ENCODE peak calls at places on chromosomes 11 and 22, in nine cellular contexts. X is NCI-H1092; J is naive thymus-derived CD4-positive, alpha-beta T cell; T is activated CD4-positive, alpha-beta T cell treated with anti-CD3 and anti-CD28 coated beads for 36 hours; Z is stimulated activated CD4-positive, alpha-beta T cell treated with anti-CD3 and anti-CD28 coated beads, TNF-alpha, amount 100 ng/mL, for 1 hour; I is colonic mucosa; Q is GM23338; K is right cardiac atrium; C is mammary epithelial cell. Y is an unnamed sample.

GRCh38 chr11:74612877-74613276 is 20.5 kb downstream of the POLD3 start:
- DNase-seq in T (no peak), Q (no peak), C (no peak), J (no peak), Z (no peak), X (no peak), K (no peak), I (no peak), Y (no peak)

GRCh38 chr11:69562302-69562701 is 78.7 kb upstream of the CCND1 start:
- DNase-seq in X (no peak), I (no peak), Z (no peak), C (no peak), T (no peak), J (no peak), Q (no peak), K (no peak), Y (no peak)

GRCh38 chr11:130874955-130875531 is 41.2 kb downstream of the SNX19 start:
- DNase-seq in J (no peak), I (no peak), C (no peak), T (no peak), X (no peak), K (no peak), Z (no peak), Q (no peak), Y (no peak)

GRCh38 chr11:10878408-10879214 is 20.8 kb upstream of the ZBED5 start:
- DNase-seq in Q (peak; percentile 91), Z (no peak), X (no peak), K (no peak), J (peak; percentile 65), T (no peak), C (peak; percentile 52), I (peak; percentile 61), Y (peak; percentile 30)

GRCh38 chr22:23137905-23138520 is 3.8 kb downstream of the RSPH14 start:
- DNase-seq in T (peak; percentile 42), I (no peak), X (no peak), Q (no peak), K (peak; percentile 41), C (peak; percentile 33), Z (no peak), J (peak; percentile 43), Y (no peak)

GRCh38 chr11:13216019-13217006 is 61.3 kb upstream of the BMAL1 start:
- DNase-seq in J (no peak), Z (no peak), X (no peak), C (peak; percentile 96), Q (peak; percentile 35), I (no peak), K (peak; percentile 44), T (peak; percentile 68), Y (peak; percentile 96)

GRCh38 chr22:50002791-50003190 is 9.8 kb downstream of the IL17REL start:
- DNase-seq in J (no peak), T (no peak), I (no peak), K (peak; percentile 28), C (no peak), Z (no peak), X (no peak), Q (no peak), Y (no peak)

GRCh38 chr22:36215976-36216375 is 14.4 kb upstream of the APOL4 start:
- DNase-seq in J (no peak), T (no peak), X (no peak), I (no peak), Z (no peak), C (no peak), Q (no peak), K (no peak), Y (no peak)

GRCh38 chr22:45866398-45867117 is 110.4 kb downstream of the WNT7B start:
- DNase-seq in C (no peak), Z (no peak), Q (peak; percentile 53), T (no peak), I (peak; percentile 17), X (no peak), K (no peak), J (no peak), Y (no peak)

GRCh38 chr11:71080239-71081097 is 171.9 kb downstream of the SHANK2 start:
- DNase-seq in T (peak; percentile 82), Z (no peak), Q (peak; percentile 95), K (peak; percentile 42), C (peak; percentile 64), J (no peak), I (peak; percentile 81), X (peak; percentile 96), Y (peak; percentile 37)

GRCh38 chr11:62588966-62589637 is 2.2 kb downstream of the TUT1 start:
- DNase-seq in Z (no peak), K (no peak), T (peak; percentile 58), J (no peak), Q (peak; percentile 55), I (no peak), X (no peak), C (no peak), Y (no peak)

GRCh38 chr11:67267188-67268035 is 1.1 kb downstream of the GRK2 start:
- DNase-seq in Z (no peak), Q (no peak), J (no peak), C (peak; percentile 59), T (peak; percentile 39), K (peak; percentile 73), X (no peak), I (peak; percentile 83), Y (no peak)

GRCh38 chr11:62540804-62541671 is 5.6 kb downstream of the AHNAK start:
- DNase-seq in I (peak; percentile 67), K (peak; percentile 80), C (no peak), Z (no peak), J (no peak), T (peak; percentile 60), Q (no peak), X (no peak), Y (no peak)

GRCh38 chr11:129418039-129418438 is 42.4 kb downstream of the BARX2 start:
- DNase-seq in Q (no peak), T (peak; percentile 10), C (peak; percentile 35), J (no peak), Z (no peak), X (no peak), I (peak; percentile 65), K (no peak), Y (no peak)

GRCh38 chr22:25489947-25490346 is 74.5 kb upstream of the GRK3 start:
- DNase-seq in Z (no peak), Q (no peak), T (no peak), K (no peak), X (no peak), C (no peak), J (no peak), I (no peak), Y (no peak)

GRCh38 chr11:134224710-134225662 is 515 bp downstream of the VPS26B start:
- DNase-seq in I (peak; percentile 63), X (peak; percentile 77), T (peak; percentile 85), J (peak; percentile 39), Q (peak; percentile 52), C (peak; percentile 21), K (peak; percentile 91), Z (peak; percentile 45), Y (no peak)

GRCh38 chr11:104291646-104292045 is 127.7 kb upstream of the PDGFD start:
- DNase-seq in K (no peak), C (no peak), X (no peak), J (no peak), Z (no peak), T (no peak), I (no peak), Q (no peak), Y (no peak)

GRCh38 chr22:41838842-41839618 is 6.1 kb downstream of the SREBF2 start:
- DNase-seq in Q (no peak), T (no peak), Z (no peak), K (no peak), I (no peak), X (no peak), J (no peak), C (peak; percentile 94), Y (no peak)

GRCh38 chr11:123434262-123434661 is 4.2 kb downstream of the GRAMD1B start:
- DNase-seq in J (peak; percentile 25), X (no peak), T (peak; percentile 64), I (no peak), K (no peak), Z (no peak), Q (peak; percentile 78), C (no peak), Y (no peak)

GRCh38 chr22:11627798-11628650 is 3900.0 kb upstream of the OR11H1 start:
- DNase-seq in Z (no peak), K (peak; percentile 76), T (no peak), C (no peak), Q (no peak), X (no peak), I (no peak), J (no peak), Y (no peak)

GRCh38 chr22:44628273-44628672 is 73.7 kb upstream of the PRR5 start:
- DNase-seq in T (no peak), I (no peak), Z (no peak), K (no peak), C (no peak), X (no peak), J (no peak), Q (no peak), Y (no peak)

GRCh38 chr11:96037267-96037990 is 113.5 kb upstream of the MTMR2 start:
- DNase-seq in C (peak; percentile 39), X (no peak), I (no peak), T (no peak), Z (no peak), Q (no peak), J (no peak), K (no peak), Y (no peak)

GRCh38 chr11:17511571-17511970 is 32.6 kb downstream of the USH1C start:
- DNase-seq in J (no peak), C (no peak), Q (no peak), I (no peak), X (no peak), Z (no peak), T (no peak), K (no peak), Y (no peak)

GRCh38 chr22:44523981-44524759 is 26.1 kb upstream of the RTL6 start:
- DNase-seq in K (no peak), I (peak; percentile 30), T (no peak), Z (no peak), Q (no peak), C (no peak), X (no peak), J (no peak), Y (peak; percentile 78)

Y was measured in amniotic stem cell.